ENCODE peak calls at places on chromosomes 4 and X, in six cellular contexts. One of them, this sample, is unnamed. For H3K4me1 and H3K27me3, the result is how much of the 10 kb centered on the place peaks cover.

GRCh38 chr4:48998440-48998839 is 12.4 kb downstream of the CWH43 start:
- DNase-seq in PC-3: no peak
- DNase-seq in lower lobe of right lung: no peak
- DNase-seq in GM23248: no peak
- DNase-seq in suprapubic skin: no peak
- DNase-seq in colonic mucosa: no peak
- DNase-seq in this sample: no peak

GRCh38 chr4:47383829-47384427 is 79.6 kb downstream of the COMMD8 start:
- DNase-seq in PC-3: peak
- DNase-seq in lower lobe of right lung: no peak
- DNase-seq in GM23248: peak
- DNase-seq in suprapubic skin: no peak
- DNase-seq in colonic mucosa: no peak
- DNase-seq in this sample: no peak

GRCh38 chr4:109979932-109980717 is 67.4 kb downstream of the EGF start:
- DNase-seq in PC-3: peak
- DNase-seq in lower lobe of right lung: no peak
- DNase-seq in GM23248: peak
- DNase-seq in suprapubic skin: no peak
- DNase-seq in colonic mucosa: no peak
- DNase-seq in this sample: no peak

GRCh38 chrX:124028177-124028576 is 66.7 kb downstream of the STAG2 start:
- DNase-seq in PC-3: peak
- DNase-seq in lower lobe of right lung: no peak
- DNase-seq in GM23248: peak
- DNase-seq in suprapubic skin: no peak
- DNase-seq in colonic mucosa: no peak
- DNase-seq in this sample: no peak

GRCh38 chr4:136002316-136002715 is 1530.0 kb downstream of the PCDH18 start:
- DNase-seq in PC-3: peak
- DNase-seq in lower lobe of right lung: no peak
- DNase-seq in GM23248: no peak
- DNase-seq in suprapubic skin: no peak
- DNase-seq in colonic mucosa: no peak
- DNase-seq in this sample: no peak

GRCh38 chr4:61254406-61254805 is 54.3 kb downstream of the ADGRL3 start:
- DNase-seq in PC-3: no peak
- DNase-seq in lower lobe of right lung: no peak
- DNase-seq in GM23248: no peak
- DNase-seq in suprapubic skin: no peak
- DNase-seq in colonic mucosa: no peak
- DNase-seq in this sample: no peak

GRCh38 chr4:129278868-129279267 is 182.9 kb downstream of the C4orf33 start:
- DNase-seq in PC-3: no peak
- DNase-seq in lower lobe of right lung: no peak
- DNase-seq in GM23248: no peak
- DNase-seq in suprapubic skin: no peak
- DNase-seq in colonic mucosa: no peak
- DNase-seq in this sample: no peak

GRCh38 chr4:153081693-153082092 is 122.5 kb upstream of the TRIM2 start:
- DNase-seq in PC-3: no peak
- DNase-seq in lower lobe of right lung: no peak
- DNase-seq in GM23248: no peak
- DNase-seq in suprapubic skin: no peak
- DNase-seq in colonic mucosa: no peak
- DNase-seq in this sample: no peak

GRCh38 chr4:19239565-19239964 is 1012.1 kb upstream of the SLIT2 start:
- DNase-seq in PC-3: peak
- DNase-seq in lower lobe of right lung: no peak
- DNase-seq in GM23248: peak
- DNase-seq in suprapubic skin: no peak
- DNase-seq in colonic mucosa: no peak
- DNase-seq in this sample: no peak

GRCh38 chrX:25154168-25154567 is 138.4 kb upstream of the ARX start:
- DNase-seq in PC-3: no peak
- DNase-seq in lower lobe of right lung: no peak
- DNase-seq in GM23248: no peak
- DNase-seq in suprapubic skin: no peak
- DNase-seq in colonic mucosa: no peak
- DNase-seq in this sample: no peak

GRCh38 chr4:86558799-86559198 is 35.3 kb upstream of the PTPN13 start:
- DNase-seq in PC-3: peak
- DNase-seq in lower lobe of right lung: no peak
- DNase-seq in GM23248: no peak
- DNase-seq in suprapubic skin: no peak
- DNase-seq in colonic mucosa: no peak
- DNase-seq in this sample: no peak

GRCh38 chr4:185797018-185797417 is 15.0 kb downstream of the SORBS2 start:
- DNase-seq in PC-3: no peak
- DNase-seq in lower lobe of right lung: no peak
- DNase-seq in GM23248: peak
- DNase-seq in suprapubic skin: no peak
- DNase-seq in colonic mucosa: no peak
- DNase-seq in this sample: no peak

GRCh38 chr4:5710962-5711478 is at the start of gene EVC:
- DNase-seq in PC-3: peak
- DNase-seq in lower lobe of right lung: peak
- DNase-seq in GM23248: peak
- DNase-seq in suprapubic skin: peak
- DNase-seq in colonic mucosa: peak
- DNase-seq in this sample: peak
- H3K4me1 ChIP-seq in PC-3: under half
- H3K4me1 ChIP-seq in lower lobe of right lung: under half
- H3K4me1 ChIP-seq in GM23248: under half
- H3K4me1 ChIP-seq in suprapubic skin: half or more
- H3K4me1 ChIP-seq in colonic mucosa: under half
- H3K4me1 ChIP-seq in this sample: under half

DNA sequence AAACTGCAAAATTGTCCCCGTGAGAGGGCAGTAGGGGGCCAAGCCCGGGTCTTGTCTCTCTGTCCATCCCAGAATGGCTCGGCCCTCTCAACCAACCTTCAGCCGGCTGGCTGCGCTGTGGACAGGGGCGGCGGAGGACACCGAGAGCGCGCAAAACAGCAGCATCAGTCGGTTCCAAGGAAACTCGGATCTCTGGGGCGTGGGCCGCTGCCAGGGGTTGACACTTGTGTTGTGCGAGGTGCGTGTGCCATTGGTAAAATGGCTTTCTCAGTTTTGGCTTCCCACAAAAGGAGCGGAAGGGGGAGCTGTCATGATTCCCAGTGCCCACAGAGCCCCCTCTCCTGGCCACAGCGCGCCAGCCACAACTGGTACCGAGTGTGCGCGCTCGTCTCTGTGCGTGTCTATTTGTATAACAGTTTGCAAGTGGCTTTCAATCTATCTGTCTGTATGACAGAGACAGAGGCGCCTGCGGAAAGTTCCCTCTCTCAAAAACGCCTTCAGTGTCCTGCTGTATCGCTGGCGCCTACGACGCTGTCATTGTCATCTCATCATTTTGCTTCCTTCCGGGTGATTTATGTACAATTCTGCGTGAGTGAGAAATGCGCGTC is 1.9 kb downstream of the DKK2 start:
- DNase-seq in PC-3: no peak
- DNase-seq in lower lobe of right lung: no peak
- DNase-seq in GM23248: peak
- DNase-seq in suprapubic skin: peak
- DNase-seq in colonic mucosa: no peak
- DNase-seq in this sample: peak
- H3K27me3 ChIP-seq in PC-3: half or more
- H3K27me3 ChIP-seq in lower lobe of right lung: half or more
- H3K27me3 ChIP-seq in GM23248: under half
- H3K27me3 ChIP-seq in suprapubic skin: under half
- H3K27me3 ChIP-seq in colonic mucosa: under half
- H3K27me3 ChIP-seq in this sample: half or more

GRCh38 chr4:5751073-5751917 is 40.3 kb downstream of the EVC start:
- DNase-seq in PC-3: no peak
- DNase-seq in lower lobe of right lung: no peak
- DNase-seq in GM23248: peak
- DNase-seq in suprapubic skin: no peak
- DNase-seq in colonic mucosa: no peak
- DNase-seq in this sample: no peak

GRCh38 chr4:5749568-5749967 is 38.6 kb downstream of the EVC start:
- DNase-seq in PC-3: no peak
- DNase-seq in lower lobe of right lung: no peak
- DNase-seq in GM23248: no peak
- DNase-seq in suprapubic skin: no peak
- DNase-seq in colonic mucosa: no peak
- DNase-seq in this sample: peak

GRCh38 chr4:5747746-5748365 is 36.9 kb downstream of the EVC start:
- DNase-seq in PC-3: peak
- DNase-seq in lower lobe of right lung: no peak
- DNase-seq in GM23248: peak
- DNase-seq in suprapubic skin: peak
- DNase-seq in colonic mucosa: no peak
- DNase-seq in this sample: peak

GRCh38 chr4:5751918-5752802 is 41.2 kb downstream of the EVC start:
- DNase-seq in PC-3: no peak
- DNase-seq in lower lobe of right lung: no peak
- DNase-seq in GM23248: peak
- DNase-seq in suprapubic skin: no peak
- DNase-seq in colonic mucosa: peak
- DNase-seq in this sample: no peak

DNA sequence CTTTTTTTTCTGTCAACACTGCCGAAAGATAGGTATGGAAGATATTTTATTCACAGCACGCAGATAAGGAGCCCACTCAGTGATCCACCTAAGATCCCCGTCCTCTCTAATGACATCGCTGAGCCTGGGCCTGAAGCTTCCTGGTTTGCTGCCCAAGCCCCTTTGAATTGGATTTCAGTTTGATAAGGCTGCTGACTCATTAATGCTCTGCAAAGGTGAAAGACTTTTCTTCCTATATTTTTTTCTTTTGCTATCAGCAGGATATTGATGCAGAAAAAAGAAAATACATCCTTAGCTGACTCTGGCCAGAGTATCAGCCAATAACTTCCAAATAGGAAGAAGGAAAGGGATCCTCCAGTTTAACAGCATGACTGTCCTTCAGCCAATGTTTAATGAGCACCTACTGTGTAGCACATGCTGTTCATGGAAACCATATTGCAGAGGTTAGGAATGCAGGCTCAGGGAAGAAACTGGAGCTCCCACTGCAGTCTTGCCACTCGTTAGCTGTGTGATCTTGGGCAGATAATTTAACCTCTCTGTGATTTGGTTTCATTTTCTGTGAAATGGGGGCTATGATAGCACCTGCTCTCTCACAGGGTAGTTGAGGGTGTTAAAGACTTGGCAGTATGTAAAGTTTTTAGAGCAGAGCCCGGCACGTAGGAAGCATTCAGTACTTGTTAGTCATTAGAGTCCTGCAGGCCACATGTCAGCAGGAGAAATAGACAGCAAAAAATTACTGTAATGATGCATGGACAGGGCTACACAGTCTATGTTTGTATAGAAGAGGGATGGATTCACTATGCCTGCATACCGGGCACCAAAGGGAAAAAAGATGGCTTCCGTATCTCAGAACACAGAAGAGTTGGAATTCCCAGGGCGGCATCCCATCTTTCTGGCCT is 39.3 kb downstream of the EVC start:
- DNase-seq in PC-3: no peak
- DNase-seq in lower lobe of right lung: no peak
- DNase-seq in GM23248: peak
- DNase-seq in suprapubic skin: peak
- DNase-seq in colonic mucosa: no peak
- DNase-seq in this sample: no peak
- H3K4me1 ChIP-seq in PC-3: under half
- H3K4me1 ChIP-seq in lower lobe of right lung: under half
- H3K4me1 ChIP-seq in GM23248: under half
- H3K4me1 ChIP-seq in suprapubic skin: under half
- H3K4me1 ChIP-seq in colonic mucosa: under half
- H3K4me1 ChIP-seq in this sample: half or more

GRCh38 chr4:4851081-4851480 is 8.4 kb upstream of the MSX1 start:
- DNase-seq in PC-3: no peak
- DNase-seq in lower lobe of right lung: no peak
- DNase-seq in GM23248: no peak
- DNase-seq in suprapubic skin: no peak
- DNase-seq in colonic mucosa: no peak
- DNase-seq in this sample: no peak

GRCh38 chr4:4849106-4849505 is 10.4 kb upstream of the MSX1 start:
- DNase-seq in PC-3: no peak
- DNase-seq in lower lobe of right lung: no peak
- DNase-seq in GM23248: no peak
- DNase-seq in suprapubic skin: peak
- DNase-seq in colonic mucosa: no peak
- DNase-seq in this sample: peak

GRCh38 chr4:4848540-4848939 is 10.9 kb upstream of the MSX1 start:
- DNase-seq in PC-3: no peak
- DNase-seq in lower lobe of right lung: no peak
- DNase-seq in GM23248: no peak
- DNase-seq in suprapubic skin: peak
- DNase-seq in colonic mucosa: no peak
- DNase-seq in this sample: peak

GRCh38 chr4:4851906-4852305 is 7.6 kb upstream of the MSX1 start:
- DNase-seq in PC-3: no peak
- DNase-seq in lower lobe of right lung: no peak
- DNase-seq in GM23248: no peak
- DNase-seq in suprapubic skin: no peak
- DNase-seq in colonic mucosa: no peak
- DNase-seq in this sample: peak

DNA sequence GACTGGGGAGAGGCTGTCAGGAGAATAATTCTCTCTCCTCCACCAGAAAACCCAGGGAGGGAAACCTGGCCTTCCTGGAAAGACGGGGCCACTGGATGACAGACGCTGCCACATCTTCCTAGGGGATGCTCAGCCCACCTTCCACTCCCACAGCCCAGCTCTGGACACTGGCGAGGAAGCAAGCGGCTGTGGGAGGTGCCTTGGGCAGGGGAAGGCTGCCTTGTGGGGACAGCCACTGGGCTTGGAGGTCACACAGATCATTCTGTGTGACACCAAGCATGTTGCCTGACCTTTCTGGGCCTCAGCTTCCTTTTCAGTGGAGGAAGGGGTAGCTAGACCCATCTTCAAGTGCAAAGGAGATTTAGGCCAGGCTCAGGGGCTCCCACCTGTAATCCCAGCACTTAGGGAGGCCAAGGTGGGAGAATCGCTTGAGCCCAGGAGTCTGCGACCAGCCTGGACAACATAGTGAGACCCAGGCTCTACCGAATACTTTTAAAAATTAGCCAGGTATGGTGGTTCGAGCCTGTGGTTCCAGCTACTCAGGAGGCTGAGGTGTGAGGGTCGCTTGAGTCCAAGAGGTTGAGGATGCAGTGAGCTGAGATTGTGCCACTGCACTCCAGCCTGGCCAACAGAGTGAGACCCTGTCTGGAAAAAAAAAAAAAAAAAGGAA is 9.8 kb upstream of the MSX1 start:
- DNase-seq in PC-3: no peak
- DNase-seq in lower lobe of right lung: no peak
- DNase-seq in GM23248: no peak
- DNase-seq in suprapubic skin: peak
- DNase-seq in colonic mucosa: no peak
- DNase-seq in this sample: peak
- H3K27me3 ChIP-seq in PC-3: under half
- H3K27me3 ChIP-seq in lower lobe of right lung: half or more
- H3K27me3 ChIP-seq in GM23248: under half
- H3K27me3 ChIP-seq in suprapubic skin: half or more
- H3K27me3 ChIP-seq in colonic mucosa: under half
- H3K27me3 ChIP-seq in this sample: under half

GRCh38 chrX:27808226-27808625 is 436 bp downstream of the MAGEB10 start:
- DNase-seq in PC-3: no peak
- DNase-seq in lower lobe of right lung: no peak
- DNase-seq in GM23248: no peak
- DNase-seq in suprapubic skin: no peak
- DNase-seq in colonic mucosa: no peak
- DNase-seq in this sample: no peak

GRCh38 chrX:27807690-27808089 is at the start of gene MAGEB10:
- DNase-seq in PC-3: no peak
- DNase-seq in lower lobe of right lung: no peak
- DNase-seq in GM23248: no peak
- DNase-seq in suprapubic skin: no peak
- DNase-seq in colonic mucosa: no peak
- DNase-seq in this sample: no peak
- H3K4me1 ChIP-seq in PC-3: under half
- H3K4me1 ChIP-seq in lower lobe of right lung: under half
- H3K4me1 ChIP-seq in GM23248: under half
- H3K4me1 ChIP-seq in suprapubic skin: under half
- H3K4me1 ChIP-seq in colonic mucosa: under half
- H3K4me1 ChIP-seq in this sample: under half